ENCODE peak calls at places on chromosomes 13 and 19, in seven cellular contexts. Q, F, L, T, M, S and N are unnamed samples.

GRCh38 chr13:85313761-85314503 is 485.3 kb downstream of the SLITRK6 start:
- DNase-seq in F (peak; percentile 17), L (peak; percentile 7), Q (peak; percentile 81), T (no peak), S (peak; percentile 3), M (no peak), N (peak; percentile 67)

GRCh38 chr13:36421447-36421846 is 10.8 kb upstream of the CCNA1 start:
- DNase-seq in Q (no peak), F (no peak), T (no peak), S (no peak), M (no peak), L (no peak), N (peak; percentile 51)

GRCh38 chr13:52374389-52374788 is 31.6 kb downstream of the THSD1 start:
- DNase-seq in Q (no peak), F (no peak), M (no peak), S (no peak), T (no peak), L (no peak), N (no peak)

GRCh38 chr13:49454388-49455015 is 10.4 kb downstream of the SETDB2 start:
- DNase-seq in T (no peak), F (no peak), Q (peak; percentile 48), S (peak; percentile 20), M (no peak), L (no peak), N (peak; percentile 65)

GRCh38 chr19:33998302-33998701 is 174.0 kb upstream of the LSM14A start:
- DNase-seq in S (no peak), L (no peak), T (no peak), M (no peak), Q (no peak), F (peak; percentile 24), N (no peak)

GRCh38 chr13:112932971-112933370 is 36.0 kb upstream of the MCF2L start:
- DNase-seq in F (no peak), T (no peak), L (no peak), Q (no peak), S (no peak), M (no peak), N (no peak)

GRCh38 chr13:88717946-88718345 is 1046.8 kb downstream of the SLITRK5 start:
- DNase-seq in F (no peak), T (no peak), S (no peak), L (no peak), M (no peak), Q (no peak), N (no peak)

GRCh38 chr13:86856996-86857395 is 814.2 kb upstream of the SLITRK5 start:
- DNase-seq in F (no peak), M (no peak), L (no peak), T (no peak), S (no peak), Q (no peak), N (peak; percentile 39)

GRCh38 chr19:44925114-44925891 is 10.9 kb downstream of the APOC1 start:
- DNase-seq in Q (no peak), T (no peak), M (no peak), L (peak; percentile 73), F (no peak), S (no peak), N (no peak)

GRCh38 chr19:31127132-31127967 is 221.9 kb downstream of the TSHZ3 start:
- DNase-seq in T (peak; percentile 88), L (peak; percentile 60), F (peak; percentile 82), S (peak; percentile 91), M (no peak), Q (peak; percentile 96), N (peak; percentile 97)

GRCh38 chr19:9037415-9038062 is 27.3 kb upstream of the MUC16 start:
- DNase-seq in S (no peak), L (no peak), T (no peak), M (no peak), F (no peak), Q (no peak), N (no peak)

GRCh38 chr13:35191883-35192282 is 249.8 kb downstream of the NBEA start:
- DNase-seq in T (no peak), L (no peak), Q (no peak), M (no peak), S (no peak), F (no peak), N (peak; percentile 4)

GRCh38 chr13:42071667-42072419 is 23.4 kb downstream of the DGKH start:
- DNase-seq in M (no peak), T (no peak), S (no peak), L (no peak), Q (no peak), F (peak; percentile 6), N (peak; percentile 34)

GRCh38 chr19:58089846-58090245 is 8.2 kb downstream of the ZSCAN18 start:
- DNase-seq in M (no peak), S (no peak), F (no peak), Q (no peak), T (no peak), L (no peak), N (no peak)

GRCh38 chr13:43046259-43046658 is 22.9 kb downstream of the DNAJC15 start:
- DNase-seq in T (no peak), M (no peak), S (no peak), Q (no peak), F (no peak), L (no peak), N (no peak)

GRCh38 chr13:52450793-52451116 is 321 bp upstream of the VPS36 start:
- DNase-seq in T (no peak), M (no peak), Q (no peak), F (no peak), S (no peak), L (no peak), N (no peak)

GRCh38 chr19:36142046-36142445 is 2.2 kb downstream of the CAPNS1 start:
- DNase-seq in T (no peak), L (no peak), M (no peak), S (no peak), Q (no peak), F (no peak), N (no peak)

GRCh38 chr13:80235559-80236296 is 105.2 kb downstream of the SPRY2 start:
- DNase-seq in S (no peak), Q (no peak), T (no peak), F (peak; percentile 22), L (peak; percentile 35), M (no peak), N (peak; percentile 49)

GRCh38 chr13:51235756-51236564 is 13.8 kb downstream of the FAM124A start:
- DNase-seq in Q (no peak), M (no peak), F (no peak), L (no peak), T (peak; percentile 51), S (no peak), N (no peak)

GRCh38 chr19:31499826-31500539 is 150.7 kb upstream of the TSHZ3 start:
- DNase-seq in M (no peak), S (no peak), F (no peak), Q (no peak), L (no peak), T (peak; percentile 75), N (no peak)

GRCh38 chr19:39154626-39155100 is 29.1 kb downstream of the PAK4 start:
- DNase-seq in Q (no peak), F (peak; percentile 51), S (no peak), M (no peak), L (peak; percentile 67), T (no peak), N (no peak)

GRCh38 chr19:1855828-1856255 is 7.5 kb downstream of the KLF16 start:
- DNase-seq in L (no peak), S (no peak), M (no peak), T (no peak), Q (no peak), F (no peak), N (no peak)

GRCh38 chr19:31110331-31110730 is 238.9 kb downstream of the TSHZ3 start:
- DNase-seq in F (peak; percentile 19), S (no peak), Q (peak; percentile 26), M (no peak), L (peak; percentile 52), T (no peak), N (peak; percentile 18)

GRCh38 chr13:34990399-34991224 is 48.5 kb downstream of the NBEA start:
- DNase-seq in M (no peak), L (peak; percentile 19), F (peak; percentile 3), T (no peak), Q (no peak), S (no peak), N (no peak)

GRCh38 chr19:28883241-28883693 is 329.7 kb downstream of the UQCRFS1 start:
- DNase-seq in T (peak; percentile 90), M (no peak), S (no peak), L (no peak), Q (peak; percentile 15), F (no peak), N (no peak)

GRCh38 chr19:19543640-19544039 is 5.6 kb downstream of the CILP2 start:
- DNase-seq in F (no peak), S (no peak), M (no peak), Q (no peak), T (no peak), L (no peak), N (no peak)

GRCh38 chr13:41463823-41464602 is 6.7 kb downstream of the RGCC start:
- DNase-seq in S (no peak), F (no peak), L (no peak), M (no peak), T (no peak), Q (no peak), N (no peak)

GRCh38 chr19:3683405-3683865 is 16.8 kb downstream of the PIP5K1C start:
- DNase-seq in L (peak; percentile 59), Q (no peak), T (peak; percentile 93), S (no peak), F (no peak), M (peak; percentile 83), N (peak; percentile 80)

GRCh38 chr19:54189020-54189667 is at the start of gene MBOAT7:
- DNase-seq in Q (no peak), L (no peak), S (no peak), F (no peak), M (no peak), T (no peak), N (no peak)

GRCh38 chr19:9116547-9116946 is 984 bp upstream of the OR7G1 start:
- DNase-seq in L (no peak), M (no peak), S (no peak), Q (no peak), F (no peak), T (no peak), N (no peak)

GRCh38 chr19:19053508-19054314 is 10.1 kb upstream of the SLC25A42 start:
- DNase-seq in S (no peak), F (peak; percentile 57), Q (no peak), L (peak; percentile 78), M (peak; percentile 85), T (no peak), N (no peak)

GRCh38 chr19:36973844-36974195 is 57.7 kb downstream of the ZNF568 start:
- DNase-seq in S (no peak), L (no peak), F (no peak), Q (no peak), T (no peak), M (no peak), N (no peak)

GRCh38 chr13:87889241-87889640 is 218.1 kb downstream of the SLITRK5 start:
- DNase-seq in L (no peak), F (no peak), S (no peak), T (no peak), Q (no peak), M (no peak), N (no peak)